ENCODE peak calls at places on chromosomes 6 and 20, in four cellular contexts. I is OCI-LY7, P is neuronal stem cell, E is trophoblast cell. X is an unnamed sample.

GRCh38 chr6:37077459-37078296 is 72.2 kb downstream of the FGD2 start:
- DNase-seq in P (no peak), E (no peak), I (no peak), X (peak)

GRCh38 chr6:158894192-158894591 is 75.0 kb upstream of the EZR start:
- DNase-seq in I (no peak), E (peak), P (peak), X (peak)

GRCh38 chr6:20686142-20686541 is 151.9 kb downstream of the CDKAL1 start:
- DNase-seq in P (no peak), I (no peak), E (no peak), X (no peak)

GRCh38 chr6:45690846-45691245 is 313.1 kb upstream of the SUPT3H start:
- DNase-seq in I (no peak), P (no peak), E (no peak), X (no peak)

GRCh38 chr6:38272222-38272621 is 367.5 kb downstream of the BTBD9 start:
- DNase-seq in I (no peak), P (no peak), E (no peak), X (no peak)

GRCh38 chr6:27126815-27127537 is 120.5 kb upstream of the PRSS16 start:
- DNase-seq in P (peak), I (peak), E (peak), X (peak)

GRCh38 chr20:57661201-57662027 is 41.2 kb upstream of the ZBP1 start:
- DNase-seq in I (no peak), E (no peak), P (no peak), X (no peak)

GRCh38 chr6:121645100-121645745 is 209.8 kb downstream of the GJA1 start:
- DNase-seq in P (no peak), I (no peak), E (no peak), X (peak)

GRCh38 chr6:89375427-89375868 is 22.9 kb upstream of the UBE2J1 start:
- DNase-seq in E (peak), I (peak), P (no peak), X (no peak)

GRCh38 chr20:4966826-4967751 is 34.2 kb downstream of the SLC23A2 start:
- DNase-seq in E (no peak), P (no peak), I (no peak), X (peak)

GRCh38 chr20:22453244-22454080 is 130.9 kb downstream of the FOXA2 start:
- DNase-seq in P (no peak), E (no peak), I (no peak), X (no peak)

GRCh38 chr6:136315594-136315993 is 25.9 kb upstream of the BCLAF1 start:
- DNase-seq in P (no peak), I (no peak), E (no peak), X (no peak)

GRCh38 chr6:71383891-71384489 is 95.4 kb downstream of the OGFRL1 start:
- DNase-seq in I (peak), E (peak), P (peak), X (peak)

GRCh38 chr6:73665686-73666319 is 12.0 kb upstream of the SLC17A5 start:
- DNase-seq in I (no peak), P (no peak), E (no peak), X (peak)

GRCh38 chr6:137657351-137657911 is 163.2 kb upstream of the OLIG3 start:
- DNase-seq in P (no peak), I (no peak), E (peak), X (no peak)
- H2AFZ ChIP-seq in P (no peak), I (no peak), E (no peak), X (no peak)

DNA sequence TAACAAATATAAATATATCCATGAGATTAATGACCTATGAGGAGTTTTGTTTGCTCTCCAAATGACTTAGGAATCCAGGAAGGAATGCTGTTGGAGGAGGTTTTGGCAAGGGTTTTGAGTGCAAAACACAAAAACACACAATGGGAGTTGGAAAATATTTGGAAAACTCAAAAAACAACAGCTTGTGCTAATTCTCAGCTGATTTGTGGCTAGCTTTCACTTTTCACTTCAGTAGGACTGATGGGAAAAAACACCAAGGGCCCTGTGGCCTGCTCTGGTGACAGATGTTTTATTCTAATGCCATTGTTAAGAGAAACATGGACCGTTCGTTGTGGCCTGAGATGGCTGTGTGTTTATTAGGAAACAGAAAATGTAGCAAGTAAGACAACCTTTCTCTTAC is 113.9 kb downstream of the ALDH8A1 start:
- DNase-seq in P (no peak), E (no peak), I (no peak), X (peak)
- H2AFZ ChIP-seq in P (no peak), E (no peak), I (no peak), X (no peak)

DNA sequence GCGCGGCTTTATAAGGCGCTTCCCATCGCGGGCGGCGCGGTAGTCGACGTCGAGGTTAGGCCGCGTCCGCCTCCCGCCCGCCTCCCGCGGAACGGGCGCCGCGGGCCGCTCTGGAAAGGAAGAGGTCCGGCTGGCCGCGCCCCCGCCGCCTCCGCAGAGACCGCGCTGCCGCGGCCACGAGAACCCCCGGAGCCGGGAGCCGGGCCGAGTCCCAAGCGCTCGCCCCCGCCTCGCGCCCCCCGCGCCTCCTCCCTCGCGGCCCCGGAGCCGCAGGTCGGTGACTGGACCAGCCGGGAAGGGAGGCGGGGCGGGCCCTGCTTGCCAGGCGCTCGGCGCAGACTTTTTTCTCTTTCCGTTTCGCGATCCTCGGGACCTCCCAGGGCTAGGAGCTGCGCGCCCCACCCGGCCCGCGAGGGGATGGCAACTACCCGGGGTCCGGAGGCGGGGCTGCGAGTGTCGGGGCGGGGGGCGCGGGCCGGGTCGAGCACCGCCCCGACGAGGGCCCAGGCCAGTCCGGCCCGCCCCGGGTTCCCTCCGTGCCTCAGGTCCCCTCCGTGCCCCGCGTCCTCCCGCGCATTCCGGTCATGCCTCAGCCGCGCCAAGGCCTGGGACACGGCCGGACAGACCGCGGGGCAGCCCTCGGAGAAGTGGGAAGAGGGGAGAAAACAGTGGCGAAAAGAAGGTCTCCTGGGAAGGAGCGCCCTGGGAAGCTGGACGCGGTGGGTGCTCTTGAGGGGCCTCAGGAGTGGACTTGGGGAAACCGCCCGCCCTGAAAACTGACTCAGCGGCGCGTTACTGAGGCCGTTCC is 421 bp upstream of the PXDC1 start:
- DNase-seq in I (no peak), E (peak), P (peak), X (peak)
- H2AFZ ChIP-seq in I (no peak), E (peak), P (peak), X (peak)

DNA sequence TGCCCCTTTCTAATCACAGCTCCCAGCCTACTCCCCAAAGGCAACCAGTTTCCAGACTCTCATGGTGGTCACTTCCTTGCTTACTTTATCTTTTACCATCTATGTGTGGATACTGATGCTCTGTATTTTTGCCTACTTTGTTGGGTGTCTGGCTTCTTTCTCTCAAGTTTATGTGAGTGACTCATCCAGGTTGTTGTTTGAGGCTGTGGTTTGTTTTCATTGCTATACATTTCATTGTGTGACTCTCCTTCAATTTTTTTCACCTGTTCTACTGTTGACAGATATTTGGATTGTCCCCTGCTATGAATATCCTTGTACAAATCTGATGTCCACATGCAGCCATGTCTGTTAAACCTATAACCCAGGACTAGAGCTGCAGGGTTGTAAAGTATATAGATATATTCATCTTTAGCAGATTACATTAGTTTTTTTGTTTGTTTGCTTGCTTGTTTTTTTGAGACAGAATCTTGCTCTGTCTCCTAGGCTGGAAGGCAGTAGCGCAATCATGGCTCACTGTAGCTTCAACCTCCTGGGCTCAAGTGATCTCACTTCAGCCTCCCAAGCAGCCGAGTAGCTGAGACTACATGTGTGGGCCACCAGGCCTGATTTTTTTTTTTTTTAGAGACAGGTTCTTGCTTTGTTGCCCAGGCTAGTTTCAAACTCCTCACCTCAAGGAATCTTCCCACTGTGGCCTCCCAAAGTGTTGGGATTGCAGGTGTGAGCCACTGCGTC is 72.9 kb upstream of the EEF1E1 start:
- DNase-seq in E (no peak), P (no peak), I (no peak), X (no peak)
- H2AFZ ChIP-seq in E (no peak), P (no peak), I (no peak), X (no peak)

GRCh38 chr6:22300287-22300998 is 3.6 kb upstream of the PRL start:
- DNase-seq in P (no peak), I (no peak), E (no peak), X (no peak)
- H2AFZ ChIP-seq in P (no peak), I (no peak), E (no peak), X (no peak)

DNA sequence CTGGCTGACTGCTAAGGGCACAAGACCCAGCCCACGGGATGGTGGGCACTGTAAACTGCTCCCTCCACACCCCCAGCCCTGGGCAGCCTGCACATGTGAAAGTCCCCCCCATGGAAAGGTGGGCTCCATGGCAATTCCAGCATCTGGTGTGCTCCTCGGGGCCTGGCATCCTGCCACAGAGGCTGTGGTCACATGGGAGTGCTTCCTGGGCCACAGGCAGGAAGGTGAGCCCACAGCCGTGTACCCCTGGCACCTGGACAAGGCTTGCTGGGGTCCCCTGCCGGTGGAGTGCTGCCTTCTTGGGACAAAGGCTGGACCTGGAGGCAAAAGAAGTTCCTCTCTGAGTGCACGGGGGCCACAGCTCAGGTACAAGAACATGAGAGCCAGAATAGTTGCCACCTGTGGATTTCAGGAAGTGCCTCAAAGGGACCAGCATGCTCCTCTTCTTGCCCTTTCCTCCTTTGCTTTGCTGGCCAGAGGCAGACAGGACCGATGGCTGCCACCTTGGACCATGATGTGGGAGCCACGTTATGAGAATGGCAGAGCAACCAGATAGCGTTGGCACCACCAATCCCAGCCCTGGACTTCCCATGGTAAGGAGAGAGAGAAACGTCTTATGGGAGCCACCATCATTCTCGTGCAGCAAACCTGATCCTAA is 120.2 kb upstream of the MLN start:
- DNase-seq in I (no peak), P (no peak), E (no peak), X (no peak)
- H2AFZ ChIP-seq in I (no peak), P (no peak), E (no peak), X (no peak)

DNA sequence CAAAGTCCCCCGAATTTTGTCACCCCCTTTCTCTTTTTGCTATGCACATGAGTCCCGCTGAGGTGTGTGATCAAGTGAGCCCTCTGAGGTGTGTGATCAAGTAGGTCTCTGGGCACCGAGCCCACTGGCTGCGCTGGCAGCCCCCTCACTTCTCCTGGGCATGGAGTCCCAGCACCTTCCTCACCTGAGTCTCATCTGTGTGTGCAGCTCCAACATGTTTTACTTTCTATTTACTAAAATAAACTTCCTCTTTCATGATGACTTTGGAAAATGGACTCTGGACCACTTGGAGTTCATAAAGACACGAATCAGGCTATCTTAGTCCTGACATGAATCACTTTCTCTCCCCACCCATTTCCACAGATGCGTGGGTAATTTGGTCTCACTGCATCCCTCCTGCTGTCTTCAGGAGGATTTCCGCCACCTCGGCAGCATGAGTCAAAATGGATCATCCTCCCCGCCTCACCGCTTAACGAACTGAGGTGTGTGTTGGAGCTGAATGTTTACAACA is 39.8 kb downstream of the PRDM1 start:
- DNase-seq in I (no peak), P (no peak), E (no peak), X (no peak)
- H2AFZ ChIP-seq in I (peak), P (no peak), E (no peak), X (no peak)

DNA sequence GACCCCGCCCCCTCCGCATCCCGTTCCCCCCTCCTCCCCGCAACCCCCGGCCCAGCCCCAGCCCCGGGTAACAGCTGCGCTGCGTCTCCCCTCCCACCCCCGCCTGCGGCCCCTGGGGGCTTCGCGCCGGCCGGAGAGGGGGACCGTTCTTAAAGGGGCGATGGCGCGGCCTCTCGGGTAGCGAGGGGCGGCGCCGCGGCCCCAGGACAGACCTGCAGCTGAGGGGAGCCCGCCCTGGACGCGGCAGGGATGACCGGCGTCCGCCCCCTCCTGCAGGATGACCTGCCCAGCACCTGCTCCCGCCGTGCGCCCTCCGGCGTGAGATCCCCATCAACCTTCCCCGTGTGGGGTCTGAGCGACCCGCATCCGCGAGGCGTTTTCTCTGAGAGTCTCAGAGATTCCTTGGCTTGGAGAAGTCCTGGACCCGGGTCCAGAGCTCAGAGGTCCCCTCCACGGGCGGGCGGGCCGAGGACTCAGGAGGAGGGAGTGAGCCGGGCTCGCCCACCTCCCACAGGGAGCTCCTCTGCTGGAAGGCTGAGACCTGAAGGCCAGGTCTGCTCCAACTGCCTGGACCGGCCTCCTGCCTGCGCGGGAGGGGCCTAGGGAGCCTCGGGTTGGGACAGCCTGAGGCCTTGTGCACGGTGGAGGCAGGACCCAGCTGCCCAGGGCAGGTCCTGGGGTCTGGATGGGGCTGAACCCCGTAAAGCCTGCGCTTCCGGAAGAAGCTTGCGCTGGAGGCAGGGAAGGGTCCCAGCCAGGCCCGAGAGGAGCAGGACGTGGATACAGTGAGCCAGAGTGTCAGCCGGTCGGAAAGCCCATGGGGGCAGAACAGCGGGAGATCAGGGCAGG is 497 bp upstream of the NKAIN4 start:
- DNase-seq in P (peak), I (no peak), E (no peak), X (no peak)
- H2AFZ ChIP-seq in P (peak), I (no peak), E (no peak), X (no peak)

GRCh38 chr6:34391023-34391485 is 1.4 kb downstream of the NUDT3 start:
- DNase-seq in E (peak), P (no peak), I (peak), X (peak)

GRCh38 chr6:34389034-34389433 is 3.4 kb downstream of the NUDT3 start:
- DNase-seq in P (no peak), E (no peak), I (no peak), X (no peak)

GRCh38 chr6:34392497-34393190 is at the start of gene NUDT3:
- DNase-seq in E (peak), I (peak), P (peak), X (peak)

GRCh38 chr6:34391711-34392496 is 565 bp downstream of the NUDT3 start:
- DNase-seq in I (peak), P (peak), E (peak), X (peak)

GRCh38 chr6:34390531-34391013 is 1.9 kb downstream of the NUDT3 start:
- DNase-seq in E (no peak), I (no peak), P (no peak), X (no peak)
- H2AFZ ChIP-seq in E (no peak), I (peak), P (peak), X (no peak)